ENCODE peak calls at places on chromosomes 12 and 14, in six cellular contexts. C is mammary epithelial cell; B is activated CD4-positive, CD25-positive, alpha-beta regulatory T cell; P is stimulated activated CD8-positive, alpha-beta memory T cell treated with anti-CD3 and anti-CD28 coated beads, Interleukin-7, amount 100 ng/mL, for 24 hours; X is iris pigment epithelial cell; J is heart right ventricle. V is an unnamed sample.
A peak's percentile ranks its signal among the peaks of the same experiment; 100 is the strongest.

GRCh38 chr12:47818701-47819543 is 781 bp downstream of the HDAC7 start:
- DNase-seq in X (no peak), B (no peak), P (no peak), J (peak; percentile 77), C (no peak), V (no peak)

GRCh38 chr14:33836895-33837577 is 113.8 kb downstream of the EGLN3 start:
- DNase-seq in P (no peak), X (no peak), C (no peak), B (no peak), J (no peak), V (no peak)

GRCh38 chr14:105294142-105294597 is 6.6 kb downstream of the BRF1 start:
- DNase-seq in P (no peak), B (peak; percentile 22), C (no peak), X (no peak), J (peak; percentile 83), V (peak; percentile 62)

GRCh38 chr12:120720234-120720968 is 5.2 kb upstream of the ACADS start:
- DNase-seq in B (no peak), X (peak; percentile 86), C (peak; percentile 49), P (no peak), J (no peak), V (no peak)

GRCh38 chr14:90828642-90829487 is 12.6 kb upstream of the TTC7B start:
- DNase-seq in X (no peak), C (no peak), J (no peak), P (no peak), B (no peak), V (no peak)

GRCh38 chr12:94725375-94726168 is 75.2 kb upstream of the TMCC3 start:
- DNase-seq in J (peak; percentile 41), P (no peak), B (no peak), X (peak; percentile 73), C (peak; percentile 66), V (no peak)

GRCh38 chr14:99127651-99128167 is 144.3 kb downstream of the BCL11B start:
- DNase-seq in J (no peak), X (peak; percentile 12), B (no peak), C (peak; percentile 78), P (no peak), V (no peak)

GRCh38 chr12:69904761-69905160 is 79.7 kb downstream of the MYRFL start:
- DNase-seq in C (no peak), X (peak; percentile 52), J (no peak), B (no peak), P (no peak), V (no peak)

GRCh38 chr14:103019236-103019635 is 38.1 kb downstream of the CDC42BPB start:
- DNase-seq in B (no peak), X (no peak), C (no peak), P (no peak), J (no peak), V (no peak)

GRCh38 chr14:28783593-28784143 is 17.1 kb downstream of the FOXG1 start:
- DNase-seq in B (no peak), P (no peak), X (no peak), J (no peak), C (no peak), V (no peak)

GRCh38 chr12:47238665-47239064 is 158.9 kb upstream of the AMIGO2 start:
- DNase-seq in X (peak; percentile 62), J (no peak), P (no peak), B (no peak), C (no peak), V (no peak)

GRCh38 chr12:71456316-71456715 is 16.7 kb downstream of the LGR5 start:
- DNase-seq in P (no peak), X (no peak), C (no peak), J (no peak), B (no peak), V (no peak)

GRCh38 chr14:61609143-61609851 is 86.0 kb upstream of the HIF1A start:
- DNase-seq in P (no peak), J (no peak), X (peak; percentile 73), C (peak; percentile 50), B (no peak), V (no peak)

GRCh38 chr12:59486827-59487226 is 109.0 kb upstream of the SLC16A7 start:
- DNase-seq in C (peak; percentile 43), P (no peak), X (peak; percentile 14), J (no peak), B (no peak), V (no peak)

GRCh38 chr14:58832010-58832409 is 194.2 kb downstream of the DACT1 start:
- DNase-seq in J (no peak), P (no peak), B (no peak), C (peak; percentile 8), X (no peak), V (no peak)

GRCh38 chr12:55068416-55069010 is 48.7 kb downstream of the NEUROD4 start:
- DNase-seq in C (peak; percentile 53), J (peak; percentile 21), X (peak; percentile 60), P (no peak), B (no peak), V (no peak)

GRCh38 chr12:70724444-70724843 is 87.2 kb upstream of the PTPRB start:
- DNase-seq in P (no peak), C (peak; percentile 8), J (no peak), B (no peak), X (peak; percentile 36), V (no peak)

GRCh38 chr12:79689477-79690155 is 1.1 kb downstream of the PAWR start:
- DNase-seq in X (peak; percentile 74), J (peak; percentile 11), B (no peak), C (peak; percentile 82), P (no peak), V (no peak)

GRCh38 chr12:60335765-60336164 is 739.9 kb downstream of the SLC16A7 start:
- DNase-seq in B (no peak), P (no peak), X (peak; percentile 77), C (peak; percentile 45), J (no peak), V (no peak)

GRCh38 chr12:22803725-22804124 is 178.8 kb downstream of the ETNK1 start:
- DNase-seq in P (no peak), J (no peak), C (no peak), B (no peak), X (peak; percentile 1), V (no peak)

GRCh38 chr12:133130808-133131128 is 341 bp downstream of the ZNF10 start:
- DNase-seq in C (no peak), J (peak; percentile 34), X (no peak), P (peak; percentile 4), B (peak; percentile 12), V (peak; percentile 36)

GRCh38 chr12:7100239-7100638 is 8.0 kb upstream of the C1R start:
- DNase-seq in C (no peak), J (no peak), P (no peak), B (no peak), X (no peak), V (no peak)

GRCh38 chr12:105317453-105317852 is 13.0 kb upstream of the C12orf75 start:
- DNase-seq in B (no peak), J (no peak), C (peak; percentile 32), X (peak; percentile 74), P (no peak), V (no peak)

GRCh38 chr14:79965896-79966295 is 245.4 kb downstream of the DIO2 start:
- DNase-seq in X (peak; percentile 18), C (no peak), J (no peak), B (no peak), P (no peak), V (no peak)